ENCODE peak calls at places on chromosome 22, in six cellular contexts. H is OCI-LY7, D is adrenal gland, I is HCT116, B is GM23338, Z is brain microvascular endothelial cell. A is an unnamed sample.

GRCh38 chr22:44057411-44057987 is 33.4 kb downstream of the PARVB start:
- DNase-seq in H (no peak), D (no peak), I (no peak), B (no peak), Z (no peak), A (no peak)

GRCh38 chr22:33513388-33514336 is 406.6 kb downstream of the LARGE1 start:
- DNase-seq in H (no peak), D (no peak), I (no peak), B (no peak), Z (peak), A (no peak)

GRCh38 chr22:32752326-32752725 is 49.2 kb upstream of the TIMP3 start:
- DNase-seq in H (no peak), D (no peak), I (no peak), B (no peak), Z (no peak), A (no peak)

GRCh38 chr22:30890689-30891442 is 77.7 kb downstream of the MORC2 start:
- DNase-seq in H (peak), D (peak), I (peak), B (peak), Z (peak), A (peak)

GRCh38 chr22:46512683-46513082 is 24.7 kb downstream of the CELSR1 start:
- DNase-seq in H (no peak), D (no peak), I (no peak), B (no peak), Z (no peak), A (no peak)

GRCh38 chr22:21816787-21817496 is 50.5 kb downstream of the MAPK1 start:
- DNase-seq in H (peak), D (no peak), I (no peak), B (no peak), Z (peak), A (peak)

GRCh38 chr22:37241351-37242142 is 2.5 kb downstream of the RAC2 start:
- DNase-seq in H (no peak), D (no peak), I (no peak), B (no peak), Z (no peak), A (no peak)

GRCh38 chr22:31377609-31378008 is 21.8 kb upstream of the DRG1 start:
- DNase-seq in H (no peak), D (no peak), I (no peak), B (no peak), Z (no peak), A (no peak)

GRCh38 chr22:46373838-46374662 is 38.5 kb downstream of the TRMU start:
- DNase-seq in H (no peak), D (no peak), I (no peak), B (no peak), Z (no peak), A (no peak)

GRCh38 chr22:35275580-35275979 is 18.3 kb downstream of the HMGXB4 start:
- DNase-seq in H (no peak), D (no peak), I (no peak), B (no peak), Z (no peak), A (peak)

GRCh38 chr22:35349368-35349703 is 31.6 kb upstream of the HMOX1 start:
- DNase-seq in H (peak), D (no peak), I (no peak), B (no peak), Z (no peak), A (no peak)

GRCh38 chr22:22021160-22021750 is 38.7 kb upstream of the TOP3B start:
- DNase-seq in H (no peak), D (no peak), I (no peak), B (peak), Z (no peak), A (peak)

GRCh38 chr22:28822930-28823481 is 22.6 kb upstream of the XBP1 start:
- DNase-seq in H (peak), D (no peak), I (no peak), B (no peak), Z (no peak), A (no peak)
- H3K27ac ChIP-seq in H (peak), D (no peak), I (no peak), B (no peak), Z (no peak), A (no peak)

GRCh38 chr22:48740086-48740730 is 1087.5 kb downstream of the BRD1 start:
- DNase-seq in H (no peak), D (no peak), I (no peak), B (no peak), Z (no peak), A (no peak)

GRCh38 chr22:48740731-48741405 is 1086.8 kb downstream of the BRD1 start:
- DNase-seq in H (no peak), D (no peak), I (no peak), B (no peak), Z (no peak), A (no peak)

GRCh38 chr22:48742556-48743343 is 1084.9 kb downstream of the BRD1 start:
- DNase-seq in H (no peak), D (peak), I (no peak), B (no peak), Z (no peak), A (no peak)

GRCh38 chr22:48742191-48742555 is 1085.5 kb downstream of the BRD1 start:
- DNase-seq in H (no peak), D (peak), I (no peak), B (no peak), Z (no peak), A (no peak)

DNA sequence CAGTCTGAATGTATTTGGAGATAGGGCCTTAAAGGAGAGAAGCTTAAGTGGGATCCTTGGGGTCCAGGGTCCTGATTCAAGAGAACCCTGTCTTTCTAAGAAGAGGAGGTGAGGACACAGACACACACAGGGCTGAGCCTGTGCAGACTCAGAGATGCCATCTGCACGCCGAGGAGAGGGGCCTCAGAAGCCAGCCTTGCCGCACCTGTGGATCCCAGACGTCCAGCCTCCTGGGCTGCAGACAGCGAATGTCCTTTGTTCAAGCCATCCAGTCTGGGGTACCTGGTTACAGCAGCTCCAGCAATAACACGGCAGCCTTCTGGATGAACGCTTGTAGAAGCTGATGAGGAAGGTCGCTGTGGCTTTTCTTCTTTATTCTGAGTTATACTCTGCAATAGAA is 1086.1 kb downstream of the BRD1 start:
- DNase-seq in H (no peak), D (no peak), I (no peak), B (no peak), Z (no peak), A (no peak)
- TF ChIP-seq CTCF in H (no peak), D (no peak), I (no peak), B (no peak), Z (no peak), A (no peak)

DNA sequence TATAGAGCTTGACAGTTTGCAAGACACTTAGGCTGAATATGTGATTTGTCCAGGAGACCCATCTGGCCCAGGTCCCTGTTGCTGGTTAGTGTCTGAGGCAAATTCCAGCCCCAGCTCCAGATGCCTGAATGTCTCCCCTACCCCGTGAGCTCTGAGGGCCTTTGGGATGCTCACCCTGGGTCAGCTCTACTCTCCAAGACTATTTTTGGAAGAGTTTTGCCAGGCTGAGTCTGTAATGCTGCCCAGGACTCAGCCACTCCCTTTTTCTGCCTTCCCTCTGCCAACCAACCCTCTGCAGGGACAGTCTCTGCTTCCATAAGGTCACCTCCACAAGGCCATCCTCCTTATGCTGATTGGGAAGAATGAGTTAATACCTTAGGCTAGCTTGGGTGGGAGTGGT is 66.3 kb downstream of the CABIN1 start:
- DNase-seq in H (no peak), D (no peak), I (no peak), B (no peak), Z (no peak), A (no peak)
- H3K27ac ChIP-seq in H (no peak), D (no peak), I (no peak), B (no peak), Z (no peak), A (no peak)

GRCh38 chr22:27801616-27802388 is at the start of gene MN1:
- DNase-seq in H (no peak), D (no peak), I (no peak), B (peak), Z (no peak), A (peak)

GRCh38 chr22:27802389-27803079 is 978 bp upstream of the MN1 start:
- DNase-seq in H (no peak), D (no peak), I (no peak), B (no peak), Z (no peak), A (no peak)

GRCh38 chr22:27804016-27804415 is 2.5 kb upstream of the MN1 start:
- DNase-seq in H (no peak), D (no peak), I (no peak), B (no peak), Z (no peak), A (no peak)

GRCh38 chr22:27805841-27806240 is 4.3 kb upstream of the MN1 start:
- DNase-seq in H (no peak), D (no peak), I (no peak), B (no peak), Z (no peak), A (no peak)

GRCh38 chr22:27804683-27805297 is 3.2 kb upstream of the MN1 start:
- DNase-seq in H (peak), D (peak), I (no peak), B (peak), Z (no peak), A (peak)
- TF ChIP-seq CTCF in H (peak), D (peak), I (peak), B (peak), Z (peak), A (peak)

GRCh38 chr22:25622011-25622410 is 57.5 kb downstream of the GRK3 start:
- DNase-seq in H (no peak), D (no peak), I (no peak), B (no peak), Z (no peak), A (no peak)
- H3K27ac ChIP-seq in H (no peak), D (no peak), I (no peak), B (no peak), Z (no peak), A (no peak)

GRCh38 chr22:29314074-29314473 is 1.4 kb downstream of the RASL10A start:
- DNase-seq in H (no peak), D (no peak), I (no peak), B (no peak), Z (no peak), A (no peak)

GRCh38 chr22:29314537-29315285 is 786 bp downstream of the RASL10A start:
- DNase-seq in H (no peak), D (no peak), I (no peak), B (peak), Z (no peak), A (no peak)

GRCh38 chr22:29312218-29313125 is 3.0 kb downstream of the RASL10A start:
- DNase-seq in H (no peak), D (no peak), I (no peak), B (no peak), Z (no peak), A (no peak)

GRCh38 chr22:29311468-29312217 is 3.9 kb downstream of the RASL10A start:
- DNase-seq in H (no peak), D (no peak), I (no peak), B (no peak), Z (no peak), A (no peak)

DNA sequence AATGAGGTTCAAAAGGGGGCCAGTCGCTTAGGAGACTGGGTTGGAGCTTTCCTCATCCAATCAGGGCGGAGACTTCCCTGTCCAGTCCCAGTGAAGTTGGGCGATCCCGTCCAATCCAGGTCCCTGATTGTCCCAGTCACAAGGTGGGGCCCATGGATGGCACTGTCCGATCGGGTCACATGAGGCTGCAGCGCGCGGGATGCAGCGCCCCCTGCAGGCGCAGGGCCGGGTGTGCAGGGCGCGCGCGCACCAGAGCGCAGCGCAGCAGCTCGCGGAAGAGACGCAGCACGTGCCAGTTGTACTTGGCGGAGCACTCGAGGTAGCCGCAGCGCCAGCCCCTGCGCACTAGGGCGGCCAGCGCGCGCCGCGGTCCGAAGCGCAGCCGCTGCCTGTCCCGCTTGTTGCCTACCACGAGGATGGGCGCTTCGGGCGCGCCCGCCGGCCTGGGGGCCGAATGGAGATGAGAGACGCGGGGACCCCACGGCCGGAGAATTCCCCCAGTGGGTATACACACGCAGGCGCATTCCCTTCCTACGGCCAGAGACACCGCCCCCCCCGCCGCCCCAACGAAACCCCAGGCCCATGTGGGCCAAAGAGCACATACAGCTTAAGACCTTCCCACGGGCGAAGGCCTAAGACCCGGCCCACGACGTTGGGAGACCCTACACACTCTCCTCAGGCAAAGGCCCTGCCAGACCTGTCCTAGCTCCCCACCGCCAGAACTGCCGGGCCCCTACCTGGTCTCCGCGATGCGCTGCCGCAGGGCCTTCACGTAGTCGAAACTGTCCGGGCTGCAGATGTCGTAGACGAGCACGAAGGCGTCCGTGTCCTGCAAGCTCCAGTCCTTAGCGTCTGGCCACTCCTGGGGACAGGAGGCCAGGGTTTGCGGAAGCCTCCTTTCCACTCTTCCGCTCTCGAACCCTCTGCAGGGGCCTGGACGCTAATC is 2.1 kb downstream of the RASL10A start:
- DNase-seq in H (no peak), D (peak), I (peak), B (peak), Z (no peak), A (no peak)
- TF ChIP-seq CTCF in H (peak), D (peak), I (peak), B (peak), Z (peak), A (peak)

DNA sequence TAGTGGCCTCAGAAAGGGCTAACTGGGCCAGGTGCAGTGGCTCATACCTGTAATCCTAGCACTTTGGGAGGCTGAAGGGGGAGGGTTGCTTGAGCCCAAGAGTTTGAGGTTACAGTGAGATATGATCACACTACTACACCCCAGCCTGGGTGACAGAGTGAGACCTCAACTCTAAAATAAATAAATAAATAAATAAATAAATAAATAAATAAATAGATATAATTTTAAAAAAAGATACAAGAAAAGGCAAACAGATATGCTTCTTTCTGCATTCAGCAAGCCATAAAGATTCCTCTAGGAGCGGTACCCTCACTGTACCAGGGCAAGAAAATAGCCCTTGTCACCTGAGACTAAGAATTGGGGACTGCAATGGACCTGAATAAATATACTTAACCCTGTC is 1.3 kb upstream of the RSPH14 start:
- DNase-seq in H (no peak), D (no peak), I (no peak), B (no peak), Z (no peak), A (no peak)
- H3K27ac ChIP-seq in H (no peak), D (no peak), I (no peak), B (no peak), Z (peak), A (no peak)

DNA sequence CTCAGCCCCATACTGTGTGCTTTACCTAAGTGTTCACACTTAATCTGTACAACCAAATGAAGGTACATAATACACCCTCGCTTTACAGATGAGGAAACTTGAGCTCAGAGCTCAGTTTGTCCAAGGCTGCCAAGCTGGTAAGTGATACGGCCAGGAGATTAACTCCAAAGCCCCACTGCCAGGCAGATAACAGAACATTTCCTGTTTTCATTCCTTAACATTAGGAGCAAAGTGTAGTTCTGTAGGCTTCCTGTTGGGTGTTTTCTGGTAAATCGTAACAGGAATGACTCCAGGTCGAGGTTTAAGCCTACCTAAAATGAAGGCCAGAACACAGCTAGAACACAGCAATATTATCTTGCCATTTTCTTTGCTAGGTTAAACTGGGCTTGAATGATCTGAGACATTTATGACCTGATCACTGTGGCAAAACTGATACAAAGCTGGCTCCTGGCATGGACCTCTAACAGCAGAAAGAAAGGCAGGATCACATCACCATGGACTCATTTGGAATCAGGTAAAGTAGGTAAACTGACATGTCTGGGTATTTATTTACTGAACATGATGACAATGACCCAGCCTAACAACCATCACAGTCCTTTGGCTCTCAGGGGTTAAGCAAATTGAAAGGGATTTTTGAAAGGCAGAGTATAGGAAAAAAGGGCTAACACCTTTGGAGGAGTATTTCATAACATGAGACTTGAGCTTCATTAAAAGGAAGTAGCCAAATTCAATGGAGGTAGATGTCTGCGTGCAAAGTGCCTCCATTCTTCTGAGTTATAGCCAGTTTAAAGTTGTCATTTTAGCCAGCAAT is 3.9 kb upstream of the NUP50 start:
- DNase-seq in H (no peak), D (no peak), I (no peak), B (peak), Z (no peak), A (no peak)
- TF ChIP-seq CTCF in H (no peak), D (peak), I (no peak), B (no peak), Z (peak), A (no peak)

GRCh38 chr22:20220629-20221026 is 47.5 kb downstream of the RTN4R start:
- DNase-seq in H (no peak), D (no peak), I (no peak), B (no peak), Z (no peak), A (no peak)
- H3K27ac ChIP-seq in H (no peak), D (no peak), I (no peak), B (no peak), Z (no peak), A (no peak)

GRCh38 chr22:29156507-29156906 is 49.2 kb upstream of the EMID1 start:
- DNase-seq in H (no peak), D (no peak), I (no peak), B (peak), Z (no peak), A (no peak)
- TF ChIP-seq CTCF in H (peak), D (no peak), I (no peak), B (peak), Z (peak), A (no peak)